ENCODE peak calls at places on chromosomes 4 and X, in nine cellular contexts. Z is SK-N-SH, I is hepatocyte, R is GM23248, L is MM.1S, H is PC-3, W is OCI-LY7, C is HCT116, Y is GM23338. N is an unnamed sample.
A peak's percentile ranks its signal among the peaks of the same experiment; 100 is the strongest.

GRCh38 chr4:81754169-81754568 is 282.5 kb upstream of the RASGEF1B start:
- DNase-seq in I (no peak), H (peak; percentile 2), R (peak; percentile 19), W (no peak), Y (no peak), L (no peak), Z (no peak), C (no peak), N (no peak)

GRCh38 chrX:23773601-23774175 is 9.3 kb upstream of the SAT1 start:
- DNase-seq in C (no peak), I (no peak), R (no peak), L (peak; percentile 62), Z (no peak), Y (no peak), H (no peak), W (peak; percentile 71), N (no peak)

GRCh38 chrX:43870011-43870410 is 12.2 kb downstream of the MAOB start:
- DNase-seq in Y (no peak), L (no peak), W (no peak), H (no peak), Z (no peak), C (no peak), R (no peak), I (no peak), N (no peak)

GRCh38 chr4:5558502-5558901 is 149.9 kb downstream of the EVC2 start:
- DNase-seq in R (no peak), Y (no peak), I (no peak), H (no peak), L (no peak), C (no peak), Z (no peak), W (no peak), N (no peak)

GRCh38 chrX:131792356-131792749 is 230.7 kb upstream of the STK26 start:
- DNase-seq in L (peak; percentile 92), W (no peak), R (no peak), H (peak; percentile 23), Y (no peak), Z (peak; percentile 63), C (no peak), I (no peak), N (no peak)

GRCh38 chr4:61202638-61203495 is 2.7 kb downstream of the ADGRL3 start:
- DNase-seq in W (no peak), R (no peak), H (peak; percentile 72), L (no peak), Z (peak; percentile 32), Y (peak; percentile 63), I (peak; percentile 32), C (no peak), N (peak; percentile 60)

GRCh38 chrX:65034641-65035450 is 58.6 kb upstream of the ZC4H2 start:
- DNase-seq in C (peak; percentile 47), Z (peak; percentile 88), R (peak; percentile 91), Y (peak; percentile 80), W (peak; percentile 87), I (peak; percentile 91), L (peak; percentile 86), H (peak; percentile 82), N (peak; percentile 93)

GRCh38 chr4:13857397-13857796 is 229.9 kb upstream of the BOD1L1 start:
- DNase-seq in L (no peak), C (no peak), R (no peak), Y (no peak), Z (no peak), I (no peak), H (no peak), W (no peak), N (no peak)

GRCh38 chrX:152343306-152343705 is 107.8 kb downstream of the GABRA3 start:
- DNase-seq in I (no peak), C (no peak), L (no peak), Z (no peak), H (no peak), W (no peak), Y (peak; percentile 12), R (peak; percentile 29), N (no peak)

GRCh38 chrX:130857207-130857606 is 45.8 kb downstream of the ENOX2 start:
- DNase-seq in H (no peak), C (no peak), W (no peak), R (no peak), Z (no peak), Y (no peak), I (no peak), L (no peak), N (no peak)

GRCh38 chr4:99808260-99808857 is 8.3 kb upstream of the DAPP1 start:
- DNase-seq in Z (peak; percentile 57), C (peak; percentile 63), I (peak; percentile 74), R (peak; percentile 59), W (peak; percentile 82), H (peak; percentile 80), Y (peak; percentile 86), L (peak; percentile 79), N (peak; percentile 76)

GRCh38 chrX:9921407-9921806 is 45.8 kb upstream of the CLDN34 start:
- DNase-seq in L (no peak), R (no peak), C (no peak), W (no peak), Z (no peak), H (no peak), Y (no peak), I (no peak), N (no peak)

GRCh38 chrX:12901486-12901885 is 4.9 kb upstream of the TLR8 start:
- DNase-seq in L (peak; percentile 55), W (peak; percentile 70), Y (peak; percentile 41), C (peak; percentile 36), I (peak; percentile 65), H (peak; percentile 79), R (peak; percentile 49), Z (peak; percentile 70), N (peak; percentile 56)

GRCh38 chrX:85243155-85243554 is 424 bp downstream of the SATL1 start:
- DNase-seq in I (no peak), W (no peak), Z (peak; percentile 18), C (no peak), H (no peak), R (no peak), Y (no peak), L (no peak), N (no peak)

GRCh38 chrX:50035119-50035518 is 112.7 kb downstream of the CLCN5 start:
- DNase-seq in Y (no peak), L (no peak), H (no peak), Z (no peak), W (no peak), I (no peak), R (no peak), C (no peak), N (no peak)

DNA sequence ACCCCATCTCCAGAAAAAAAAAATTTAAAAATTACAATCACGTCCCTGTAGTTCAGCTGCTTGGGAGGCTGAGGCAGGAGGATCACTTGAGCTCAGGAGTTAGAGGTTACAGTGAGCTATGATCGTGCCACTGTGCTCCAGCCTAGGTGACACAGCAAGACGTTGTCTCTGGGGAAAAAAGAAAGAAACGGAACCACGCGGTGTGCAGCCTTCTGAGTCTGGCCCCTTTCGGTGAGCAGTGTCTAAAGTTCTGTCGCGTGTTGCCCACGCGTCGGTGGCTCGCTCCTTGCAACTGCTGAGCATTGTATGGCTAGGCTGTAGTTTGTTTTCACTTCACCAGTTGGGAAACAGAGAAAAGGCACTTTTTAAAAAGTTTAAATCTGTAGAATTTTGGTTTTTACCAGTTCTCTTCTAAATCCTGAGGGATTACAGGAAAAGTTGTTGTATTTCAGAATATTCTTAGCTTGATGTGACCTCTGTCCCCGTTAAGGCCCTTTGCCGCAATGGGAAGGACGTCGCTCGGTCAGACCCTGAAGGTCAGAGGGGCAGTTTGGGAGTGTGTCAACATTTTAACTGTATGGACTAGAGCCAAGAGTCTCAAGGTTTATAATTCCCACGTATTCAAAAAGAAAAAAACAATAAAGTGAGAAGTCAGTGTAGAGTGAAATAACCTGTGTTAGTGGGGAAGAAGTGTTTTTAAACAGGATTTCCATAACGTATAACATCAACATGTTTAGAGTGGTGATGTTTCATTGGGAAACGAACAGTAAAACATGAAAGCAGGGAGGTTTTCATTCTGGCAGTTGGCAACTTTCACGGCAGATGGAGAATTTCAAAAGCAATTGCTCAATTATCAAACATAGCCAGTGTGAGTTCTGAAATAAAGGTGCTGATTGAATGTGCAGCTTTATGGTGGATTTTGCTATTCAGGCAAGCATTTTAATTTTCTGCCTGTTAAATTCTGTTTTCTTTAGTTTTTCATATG is 45.8 kb upstream of the MSANTD1 start:
- DNase-seq in Z (no peak), I (no peak), R (no peak), Y (no peak), C (no peak), H (no peak), L (no peak), W (no peak), N (no peak)
- TF ChIP-seq EZH2phosphoT487 in Z (no peak), I (no peak), R (no peak), Y (no peak), C (no peak), H (no peak), L (no peak), W (no peak), N (no peak)

GRCh38 chr4:148901075-148901705 is 459.0 kb upstream of the NR3C2 start:
- DNase-seq in L (no peak), R (no peak), W (peak; percentile 6), Z (no peak), Y (peak; percentile 38), I (no peak), H (no peak), C (no peak), N (no peak)
- H3K4me3 ChIP-seq in L (no peak overlapping the region), R (no peak overlapping the region), W (no peak overlapping the region), Z (no peak overlapping the region), Y (no peak overlapping the region), I (no peak overlapping the region), H (no peak overlapping the region), C (no peak overlapping the region), N (no peak overlapping the region)

GRCh38 chrX:44908198-44908597 is 35.2 kb downstream of the KDM6A start:
- DNase-seq in C (no peak), W (no peak), Z (no peak), R (peak; percentile 28), I (no peak), L (no peak), Y (no peak), H (no peak), N (no peak)
- H3K4me1 ChIP-seq in C (peaks cover 28% of the 10 kb centered on the region), W (peaks cover 51% of the 10 kb centered on the region), Z (no peaks in the 10 kb centered on the region), R (peaks cover 26% of the 10 kb centered on the region), I (no peaks in the 10 kb centered on the region), L (peaks cover 9% of the 10 kb centered on the region), Y (peaks cover 14% of the 10 kb centered on the region), H (peaks cover 12% of the 10 kb centered on the region), N (peaks cover 17% of the 10 kb centered on the region)

GRCh38 chr4:152351080-152351479 is 184.8 kb downstream of the FBXW7 start:
- DNase-seq in W (no peak), H (no peak), Z (no peak), C (no peak), Y (no peak), R (no peak), I (no peak), L (no peak), N (no peak)
- TF ChIP-seq EZH2phosphoT487 in W (no peak), H (no peak), Z (no peak), C (no peak), Y (no peak), R (no peak), I (no peak), L (no peak), N (no peak)

GRCh38 chr4:6562931-6563901 is 11.8 kb upstream of the MAN2B2 start:
- DNase-seq in W (no peak), Y (peak; percentile 66), H (peak; percentile 12), I (no peak), C (no peak), R (peak; percentile 73), Z (peak; percentile 86), L (no peak), N (peak; percentile 61)
- H3K4me3 ChIP-seq in W (no peak overlapping the region), Y (peak overlapping the region; percentile 60), H (peak overlapping the region; percentile 60), I (peak overlapping the region; percentile 36), C (no peak overlapping the region), R (peak overlapping the region; percentile 57), Z (no peak overlapping the region), L (no peak overlapping the region), N (peak overlapping the region; percentile 57)